ENCODE peak calls at places on chromosomes 6 and 20, in five cellular contexts. P is CD4-positive, alpha-beta T cell; T is Panc1; I is SJSA1; C is heart right ventricle. D is an unnamed sample.

GRCh38 chr20:51313275-51313898 is 229.1 kb downstream of the NFATC2 start:
- DNase-seq in P (no peak), T (no peak), I (no peak), C (no peak), D (no peak)

GRCh38 chr20:47818466-47818865 is 33.2 kb upstream of the SULF2 start:
- DNase-seq in P (no peak), T (no peak), I (no peak), C (no peak), D (no peak)

GRCh38 chr6:112563368-112563767 is 216.2 kb downstream of the RFPL4B start:
- DNase-seq in P (no peak), T (no peak), I (peak; percentile 92), C (no peak), D (no peak)

GRCh38 chr20:11011653-11012052 is 337.9 kb upstream of the JAG1 start:
- DNase-seq in P (no peak), T (no peak), I (no peak), C (no peak), D (no peak)

GRCh38 chr20:22248052-22248667 is 336.2 kb downstream of the FOXA2 start:
- DNase-seq in P (no peak), T (no peak), I (peak; percentile 9), C (no peak), D (no peak)

GRCh38 chr6:14966111-14966901 is 279.6 kb upstream of the JARID2 start:
- DNase-seq in P (no peak), T (no peak), I (no peak), C (no peak), D (no peak)

GRCh38 chr20:42740191-42740870 is 449.4 kb downstream of the PTPRT start:
- DNase-seq in P (no peak), T (no peak), I (no peak), C (peak; percentile 22), D (no peak)

GRCh38 chr20:33850159-33850558 is 39.0 kb downstream of the CHMP4B start:
- DNase-seq in P (no peak), T (no peak), I (no peak), C (no peak), D (no peak)

GRCh38 chr6:34099878-34100277 is 46.0 kb downstream of the GRM4 start:
- DNase-seq in P (no peak), T (no peak), I (no peak), C (no peak), D (no peak)

GRCh38 chr20:31853481-31853880 is 8.1 kb upstream of the FOXS1 start:
- DNase-seq in P (no peak), T (no peak), I (no peak), C (no peak), D (no peak)

GRCh38 chr6:38095054-38095453 is 275.5 kb downstream of the ZFAND3 start:
- DNase-seq in P (no peak), T (peak; percentile 13), I (peak; percentile 12), C (no peak), D (no peak)

GRCh38 chr20:47146703-47147102 is 209.8 kb downstream of the ZMYND8 start:
- DNase-seq in P (no peak), T (no peak), I (peak; percentile 80), C (no peak), D (peak; percentile 85)

GRCh38 chr6:124956018-124956417 is 6.2 kb upstream of the RNF217 start:
- DNase-seq in P (no peak), T (no peak), I (no peak), C (no peak), D (no peak)

GRCh38 chr20:23019403-23019802 is 15.7 kb upstream of the SSTR4 start:
- DNase-seq in P (no peak), T (no peak), I (no peak), C (no peak), D (no peak)

GRCh38 chr6:154252676-154253075 is 103.9 kb downstream of the IPCEF1 start:
- DNase-seq in P (no peak), T (no peak), I (no peak), C (no peak), D (no peak)

GRCh38 chr6:142896732-142897131 is 48.2 kb downstream of the HIVEP2 start:
- DNase-seq in P (no peak), T (no peak), I (no peak), C (no peak), D (no peak)

GRCh38 chr6:142893088-142893487 is 51.9 kb downstream of the HIVEP2 start:
- DNase-seq in P (no peak), T (no peak), I (no peak), C (no peak), D (no peak)

GRCh38 chr6:142891454-142891853 is 53.5 kb downstream of the HIVEP2 start:
- DNase-seq in P (no peak), T (no peak), I (no peak), C (no peak), D (no peak)

GRCh38 chr6:142888461-142888860 is 56.5 kb downstream of the HIVEP2 start:
- DNase-seq in P (no peak), T (no peak), I (no peak), C (no peak), D (no peak)

DNA sequence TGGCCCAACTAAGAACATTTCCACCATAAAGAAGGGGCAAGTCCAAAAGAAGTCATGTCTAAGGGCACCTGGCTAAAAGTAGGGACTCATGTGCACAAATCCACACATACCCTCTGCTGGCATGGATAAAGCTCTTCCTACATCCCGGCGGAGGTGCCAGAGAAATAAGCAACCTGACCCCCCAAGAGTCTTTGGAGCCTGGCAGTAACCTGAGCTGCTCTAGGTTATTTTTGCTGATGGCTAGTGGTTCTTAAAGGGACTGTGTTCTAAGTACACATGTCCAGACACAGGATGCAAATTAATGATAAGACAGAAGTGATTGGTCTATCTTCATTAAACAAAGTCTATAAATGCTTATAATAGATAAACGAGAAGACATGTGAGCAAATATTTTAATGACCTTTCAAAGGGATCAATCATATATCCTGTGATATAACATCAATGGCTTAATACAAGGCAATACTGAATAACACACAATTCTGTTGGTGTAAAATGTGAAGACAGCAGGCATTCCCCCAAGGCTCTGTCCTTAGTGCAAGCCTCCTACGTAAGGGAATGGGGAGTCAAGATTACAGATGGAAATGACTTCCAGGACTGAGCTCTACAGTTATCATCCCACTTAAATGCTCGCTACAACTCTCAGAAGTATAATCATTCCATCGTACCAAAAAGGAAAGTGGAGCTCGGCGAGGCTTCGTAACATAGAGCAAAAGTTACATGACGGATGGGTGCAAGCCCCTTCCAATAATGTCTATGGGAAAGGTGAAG is 52.5 kb downstream of the HIVEP2 start:
- DNase-seq in P (no peak), T (no peak), I (no peak), C (no peak), D (no peak)
- H3K27ac ChIP-seq in P (no peak overlapping the region), T (no peak overlapping the region), I (no peak overlapping the region), C (no peak overlapping the region), D (no peak overlapping the region)

GRCh38 chr6:13431861-13432465 is 55.4 kb downstream of the GFOD1 start:
- DNase-seq in P (no peak), T (no peak), I (peak; percentile 12), C (no peak), D (no peak)
- H3K27ac ChIP-seq in P (no peak overlapping the region), T (no peak overlapping the region), I (no peak overlapping the region), C (peak overlapping the region; percentile 5), D (no peak overlapping the region)

GRCh38 chr6:110198561-110198960 is 18.3 kb downstream of the CDC40 start:
- DNase-seq in P (no peak), T (no peak), I (no peak), C (no peak), D (no peak)

GRCh38 chr6:110195639-110196038 is 15.4 kb downstream of the CDC40 start:
- DNase-seq in P (no peak), T (no peak), I (no peak), C (no peak), D (no peak)

GRCh38 chr6:110196874-110197273 is 16.6 kb downstream of the CDC40 start:
- DNase-seq in P (no peak), T (no peak), I (no peak), C (no peak), D (no peak)

DNA sequence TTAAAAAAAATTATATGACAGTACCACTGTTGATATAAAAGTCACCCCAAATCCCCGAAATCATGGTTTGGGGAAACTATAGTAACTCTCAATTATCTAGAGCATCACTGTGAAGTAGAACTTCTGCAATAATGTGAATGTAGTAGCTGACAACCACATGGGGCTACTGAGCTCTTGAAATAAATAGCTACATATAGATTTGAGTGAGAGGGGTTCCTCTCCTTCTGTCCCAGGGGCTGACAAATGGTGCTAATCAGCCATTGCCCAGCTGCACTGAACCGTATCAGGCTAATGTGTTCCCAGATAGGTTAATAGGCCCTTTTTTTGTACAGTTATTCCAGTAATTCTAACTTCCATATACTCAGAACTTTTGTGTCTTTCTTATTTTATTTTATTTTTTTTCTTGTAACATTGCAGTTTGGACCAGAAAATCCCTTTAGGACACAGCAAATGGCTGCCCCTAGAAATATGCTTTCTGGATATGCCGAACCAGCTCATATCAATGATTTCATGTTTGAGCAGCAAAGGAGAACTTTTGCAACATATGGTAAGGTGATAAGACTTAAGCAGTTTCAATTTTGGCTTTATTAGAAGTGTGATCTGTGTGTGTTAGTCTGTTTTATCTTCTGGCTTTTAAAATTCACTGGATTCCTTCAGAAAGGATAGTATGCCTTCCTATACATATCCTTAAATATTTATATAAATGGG is 21.1 kb downstream of the CDC40 start:
- DNase-seq in P (no peak), T (no peak), I (no peak), C (no peak), D (no peak)
- H3K27ac ChIP-seq in P (no peak overlapping the region), T (no peak overlapping the region), I (no peak overlapping the region), C (no peak overlapping the region), D (no peak overlapping the region)

GRCh38 chr20:5085380-5085779 is 34.4 kb downstream of the PCNA start:
- DNase-seq in P (no peak), T (no peak), I (no peak), C (peak; percentile 19), D (no peak)
- H3K27ac ChIP-seq in P (no peak overlapping the region), T (no peak overlapping the region), I (no peak overlapping the region), C (no peak overlapping the region), D (no peak overlapping the region)

GRCh38 chr6:90918361-90918760 is 331.5 kb upstream of the MAP3K7 start:
- DNase-seq in P (no peak), T (no peak), I (no peak), C (no peak), D (no peak)

GRCh38 chr6:90928051-90928450 is 341.2 kb upstream of the MAP3K7 start:
- DNase-seq in P (no peak), T (no peak), I (no peak), C (no peak), D (no peak)

GRCh38 chr6:90917371-90917770 is 330.5 kb upstream of the MAP3K7 start:
- DNase-seq in P (no peak), T (no peak), I (no peak), C (no peak), D (no peak)

DNA sequence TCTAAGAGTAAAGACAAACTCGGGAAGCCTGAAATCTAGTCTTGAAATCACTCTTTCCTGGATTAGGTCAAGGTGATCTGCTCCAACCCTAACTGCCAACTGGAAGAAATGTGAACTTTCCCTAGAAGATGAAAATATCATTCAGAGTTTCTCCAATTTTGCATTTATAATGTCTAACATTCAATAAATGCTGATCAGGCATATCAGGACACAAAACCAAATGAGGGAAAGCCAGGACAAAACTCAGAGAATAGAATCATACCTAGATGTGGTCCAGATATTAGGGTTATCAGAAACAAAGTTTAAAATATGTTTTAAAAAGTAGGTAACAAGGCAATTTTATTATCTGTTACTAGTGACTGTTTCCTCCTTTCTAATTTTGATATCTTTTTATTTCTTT is 335.5 kb upstream of the MAP3K7 start:
- DNase-seq in P (no peak), T (no peak), I (no peak), C (no peak), D (no peak)
- H3K27ac ChIP-seq in P (no peak overlapping the region), T (no peak overlapping the region), I (no peak overlapping the region), C (no peak overlapping the region), D (no peak overlapping the region)